ENCODE peak calls at places on chromosomes 7 and 10, in six cellular contexts. B is non-pigmented ciliary epithelial cell; U is CD8-positive, alpha-beta T cell; K is AG04449; P is cardiac muscle cell; O is NCI-H1105. E is an unnamed sample.
A peak's percentile ranks its signal among the peaks of the same experiment; 100 is the strongest.

GRCh38 chr10:69492091-69492745 is 41.0 kb downstream of the TSPAN15 start:
- DNase-seq in B (no peak), U (no peak), K (no peak), P (no peak), O (no peak), E (no peak)

GRCh38 chr10:129033354-129033729 is 433.7 kb upstream of the MGMT start:
- DNase-seq in B (no peak), U (no peak), K (no peak), P (no peak), O (no peak), E (no peak)

GRCh38 chr7:116530107-116530820 is 5.4 kb downstream of the CAV1 start:
- DNase-seq in B (no peak), U (no peak), K (no peak), P (no peak), O (no peak), E (no peak)

GRCh38 chr7:137967143-137968018 is 34.5 kb downstream of the CREB3L2 start:
- DNase-seq in B (no peak), U (no peak), K (no peak), P (no peak), O (no peak), E (no peak)

GRCh38 chr10:3406556-3406955 is 234.0 kb upstream of the PITRM1 start:
- DNase-seq in B (no peak), U (no peak), K (no peak), P (no peak), O (no peak), E (no peak)

GRCh38 chr7:151756076-151756731 is 120.7 kb downstream of the PRKAG2 start:
- DNase-seq in B (no peak), U (peak; percentile 66), K (no peak), P (no peak), O (no peak), E (no peak)

GRCh38 chr7:139982927-139983925 is 79.5 kb downstream of the PARP12 start:
- DNase-seq in B (no peak), U (no peak), K (no peak), P (no peak), O (no peak), E (no peak)

GRCh38 chr10:100470367-100470766 is 7.6 kb downstream of the WNT8B start:
- DNase-seq in B (no peak), U (no peak), K (no peak), P (no peak), O (no peak), E (no peak)

GRCh38 chr7:20514364-20514763 is 101.1 kb upstream of the ABCB5 start:
- DNase-seq in B (peak; percentile 62), U (no peak), K (no peak), P (peak; percentile 67), O (peak; percentile 97), E (no peak)

GRCh38 chr10:113001599-113002448 is 51.8 kb downstream of the TCF7L2 start:
- DNase-seq in B (no peak), U (no peak), K (no peak), P (no peak), O (no peak), E (no peak)

GRCh38 chr10:45505336-45505735 is 131.3 kb downstream of the ALOX5 start:
- DNase-seq in B (no peak), U (no peak), K (no peak), P (no peak), O (no peak), E (no peak)

GRCh38 chr7:70693690-70694356 is 438.1 kb upstream of the GALNT17 start:
- DNase-seq in B (no peak), U (peak; percentile 57), K (no peak), P (peak; percentile 81), O (peak; percentile 82), E (no peak)

GRCh38 chr7:101100858-101101847 is 15.9 kb downstream of the TRIM56 start:
- DNase-seq in B (no peak), U (no peak), K (no peak), P (no peak), O (no peak), E (no peak)

GRCh38 chr7:127786184-127786583 is 134.2 kb downstream of the SND1 start:
- DNase-seq in B (no peak), U (no peak), K (no peak), P (no peak), O (no peak), E (no peak)

GRCh38 chr10:100715445-100716385 is 29.7 kb upstream of the PAX2 start:
- DNase-seq in B (no peak), U (no peak), K (no peak), P (no peak), O (no peak), E (no peak)

GRCh38 chr10:81806842-81807241 is 68.2 kb upstream of the NRG3 start:
- DNase-seq in B (no peak), U (no peak), K (no peak), P (no peak), O (no peak), E (no peak)

GRCh38 chr10:127013696-127014095 is 108.5 kb downstream of the DOCK1 start:
- DNase-seq in B (no peak), U (no peak), K (no peak), P (no peak), O (no peak), E (no peak)

GRCh38 chr10:130038611-130039109 is 72.0 kb downstream of the C10orf143 start:
- DNase-seq in B (no peak), U (no peak), K (no peak), P (no peak), O (no peak), E (no peak)

GRCh38 chr10:26881600-26882331 is 21.0 kb upstream of the ABI1 start:
- DNase-seq in B (no peak), U (no peak), K (no peak), P (peak; percentile 70), O (peak; percentile 12), E (no peak)

GRCh38 chr10:124020871-124021823 is 72.3 kb downstream of the CHST15 start:
- DNase-seq in B (no peak), U (no peak), K (no peak), P (no peak), O (peak; percentile 64), E (no peak)

GRCh38 chr7:83166-83840 is 109.1 kb upstream of the FAM20C start:
- DNase-seq in B (no peak), U (no peak), K (no peak), P (no peak), O (no peak), E (no peak)

GRCh38 chr7:49287653-49288052 is 363.3 kb downstream of the CDC14C start:
- DNase-seq in B (no peak), U (no peak), K (no peak), P (no peak), O (no peak), E (no peak)

GRCh38 chr7:114081606-114082425 is 163.0 kb upstream of the PPP1R3A start:
- DNase-seq in B (peak; percentile 44), U (no peak), K (peak; percentile 7), P (peak; percentile 33), O (peak; percentile 34), E (peak; percentile 25)

GRCh38 chr10:106311590-106311989 is 852.9 kb downstream of the SORCS1 start:
- DNase-seq in B (no peak), U (no peak), K (no peak), P (no peak), O (no peak), E (no peak)

GRCh38 chr10:43258922-43259247 is 8.0 kb downstream of the RASGEF1A start:
- DNase-seq in B (no peak), U (no peak), K (no peak), P (no peak), O (no peak), E (no peak)

GRCh38 chr10:12503311-12503710 is 154.0 kb downstream of the CAMK1D start:
- DNase-seq in B (no peak), U (no peak), K (no peak), P (no peak), O (peak; percentile 74), E (no peak)

GRCh38 chr10:3136763-3137611 is 35.6 kb downstream of the PITRM1 start:
- DNase-seq in B (no peak), U (no peak), K (no peak), P (no peak), O (no peak), E (no peak)

GRCh38 chr7:102993532-102994029 is 80.8 kb downstream of the LRRC17 start:
- DNase-seq in B (no peak), U (no peak), K (peak; percentile 14), P (no peak), O (no peak), E (peak; percentile 26)

GRCh38 chr7:20317413-20317812 is 13.3 kb upstream of the ITGB8 start:
- DNase-seq in B (no peak), U (no peak), K (no peak), P (no peak), O (no peak), E (no peak)

GRCh38 chr10:47306429-47307210 is 6.6 kb downstream of the GDF10 start:
- DNase-seq in B (no peak), U (no peak), K (no peak), P (no peak), O (no peak), E (no peak)

GRCh38 chr7:137717045-137717444 is 129.7 kb downstream of the DGKI start:
- DNase-seq in B (no peak), U (no peak), K (no peak), P (no peak), O (no peak), E (no peak)

GRCh38 chr7:112481337-112481736 is 546 bp downstream of the LSMEM1 start:
- DNase-seq in B (no peak), U (no peak), K (no peak), P (no peak), O (no peak), E (no peak)

GRCh38 chr10:78594938-78595645 is 473.7 kb upstream of the ZMIZ1 start:
- DNase-seq in B (no peak), U (no peak), K (no peak), P (no peak), O (no peak), E (no peak)

GRCh38 chr10:59284111-59284975 is 78.0 kb downstream of the FAM13C start:
- DNase-seq in B (no peak), U (no peak), K (no peak), P (no peak), O (no peak), E (no peak)

GRCh38 chr10:103466734-103467133 is 8.0 kb upstream of the CALHM1 start:
- DNase-seq in B (no peak), U (no peak), K (no peak), P (no peak), O (no peak), E (no peak)

GRCh38 chr10:125472037-125472607 is 210.8 kb downstream of the TEX36 start:
- DNase-seq in B (no peak), U (no peak), K (no peak), P (no peak), O (no peak), E (no peak)

GRCh38 chr10:28095791-28096367 is 97.0 kb upstream of the ODAD2 start:
- DNase-seq in B (no peak), U (no peak), K (no peak), P (no peak), O (no peak), E (no peak)